ENCODE peak calls at places on chromosomes 12 and 14, in six cellular contexts. R is omental fat pad; N is progenitor cell of endocrine pancreas; B is astrocyte; U is CD4-positive, alpha-beta T cell; M is GM13976. F is an unnamed sample.
A peak's percentile ranks its signal among the peaks of the same experiment; 100 is the strongest.

GRCh38 chr12:1518486-1518762 is 76.0 kb downstream of the FBXL14 start:
- DNase-seq in U (no peak), N (no peak), B (no peak), M (no peak), R (no peak), F (no peak)

GRCh38 chr12:3644103-3644502 is 108.8 kb downstream of the CRACR2A start:
- DNase-seq in U (no peak), R (no peak), N (no peak), M (no peak), B (no peak), F (no peak)

GRCh38 chr14:70530417-70530816 is 4.4 kb downstream of the ADAM20 start:
- DNase-seq in N (no peak), B (no peak), M (no peak), R (no peak), U (no peak), F (no peak)

GRCh38 chr12:48307269-48307668 is 43.5 kb downstream of the ZNF641 start:
- DNase-seq in N (no peak), U (no peak), R (no peak), M (no peak), B (no peak), F (no peak)

GRCh38 chr12:58117667-58118066 is 176.3 kb downstream of the ATP23 start:
- DNase-seq in U (no peak), R (no peak), B (no peak), N (no peak), M (no peak), F (no peak)

GRCh38 chr12:111570090-111570961 is 28.8 kb downstream of the ATXN2 start:
- DNase-seq in B (peak; percentile 90), U (no peak), M (no peak), N (no peak), R (no peak), F (peak; percentile 59)

GRCh38 chr12:114904254-114905003 is 220.5 kb upstream of the TBX3 start:
- DNase-seq in U (no peak), M (no peak), R (no peak), B (peak; percentile 61), N (no peak), F (no peak)

GRCh38 chr12:4307593-4308333 is 13.2 kb upstream of the TIGAR start:
- DNase-seq in U (peak; percentile 13), R (peak; percentile 28), M (peak; percentile 65), N (peak; percentile 72), B (peak; percentile 65), F (peak; percentile 95)

GRCh38 chr12:49413010-49413409 is 45.7 kb downstream of the SPATS2 start:
- DNase-seq in B (no peak), U (no peak), M (no peak), N (no peak), R (no peak), F (no peak)

GRCh38 chr14:102019141-102019540 is 54.8 kb downstream of the DYNC1H1 start:
- DNase-seq in M (no peak), R (no peak), N (no peak), B (no peak), U (no peak), F (no peak)

GRCh38 chr12:47841506-47841905 is 21.8 kb upstream of the HDAC7 start:
- DNase-seq in B (no peak), R (no peak), M (no peak), U (no peak), N (no peak), F (no peak)

GRCh38 chr12:110689002-110689600 is at the start of gene HVCN1:
- DNase-seq in N (peak; percentile 50), R (no peak), B (no peak), M (peak; percentile 86), U (peak; percentile 28), F (no peak)

GRCh38 chr12:116695464-116695725 is 42.5 kb downstream of the SPRING1 start:
- DNase-seq in M (no peak), U (no peak), N (no peak), R (no peak), B (no peak), F (no peak)

GRCh38 chr12:53595212-53595611 is 31.0 kb downstream of the ATF7 start:
- DNase-seq in B (no peak), N (no peak), M (no peak), R (no peak), U (no peak), F (no peak)

GRCh38 chr14:88470542-88471440 is 84.0 kb downstream of the PTPN21 start:
- DNase-seq in U (no peak), N (no peak), B (peak; percentile 42), M (no peak), R (no peak), F (no peak)

GRCh38 chr12:122867701-122868461 is 28.0 kb downstream of the VPS37B start:
- DNase-seq in R (no peak), B (no peak), M (no peak), N (no peak), U (no peak), F (peak; percentile 62)

GRCh38 chr12:3185260-3185870 is 108.2 kb downstream of the TSPAN9 start:
- DNase-seq in N (no peak), B (peak; percentile 37), R (no peak), U (no peak), M (no peak), F (no peak)

GRCh38 chr12:98591209-98591608 is 2.3 kb upstream of the SLC25A3 start:
- DNase-seq in B (no peak), U (no peak), R (no peak), M (no peak), N (no peak), F (peak; percentile 51)

GRCh38 chr12:124611559-124612391 is 44.4 kb upstream of the NCOR2 start:
- DNase-seq in N (no peak), B (no peak), R (no peak), U (no peak), M (no peak), F (no peak)

GRCh38 chr14:28001002-28001401 is 765.6 kb upstream of the FOXG1 start:
- DNase-seq in N (no peak), B (no peak), R (no peak), M (no peak), U (no peak), F (no peak)

GRCh38 chr12:43921666-43922337 is 85.9 kb downstream of the TMEM117 start:
- DNase-seq in R (no peak), B (peak; percentile 31), M (no peak), N (no peak), U (no peak), F (no peak)

GRCh38 chr12:47277972-47278448 is 198.3 kb upstream of the AMIGO2 start:
- DNase-seq in R (no peak), U (no peak), N (no peak), B (peak; percentile 97), M (no peak), F (no peak)

GRCh38 chr12:130031571-130032189 is 127.9 kb upstream of the TMEM132D start:
- DNase-seq in R (peak; percentile 40), N (peak; percentile 60), M (peak; percentile 75), U (peak; percentile 36), B (no peak), F (peak; percentile 81)

GRCh38 chr12:1611775-1612174 is 17.3 kb upstream of the WNT5B start:
- DNase-seq in B (peak; percentile 89), U (no peak), M (no peak), R (no peak), N (no peak), F (no peak)

GRCh38 chr12:12986775-12987332 is 13.2 kb downstream of the HEBP1 start:
- DNase-seq in R (no peak), B (no peak), N (no peak), U (no peak), M (no peak), F (no peak)

GRCh38 chr12:12979731-12980259 is 20.3 kb downstream of the HEBP1 start:
- DNase-seq in U (no peak), R (no peak), B (peak; percentile 96), M (no peak), N (no peak), F (no peak)

GRCh38 chr12:12984119-12984518 is 15.9 kb downstream of the HEBP1 start:
- DNase-seq in U (no peak), M (no peak), B (no peak), R (no peak), N (no peak), F (no peak)

GRCh38 chr12:12985817-12986408 is 14.2 kb downstream of the HEBP1 start:
- DNase-seq in N (no peak), M (no peak), R (no peak), B (no peak), U (peak; percentile 3), F (no peak)

DNA sequence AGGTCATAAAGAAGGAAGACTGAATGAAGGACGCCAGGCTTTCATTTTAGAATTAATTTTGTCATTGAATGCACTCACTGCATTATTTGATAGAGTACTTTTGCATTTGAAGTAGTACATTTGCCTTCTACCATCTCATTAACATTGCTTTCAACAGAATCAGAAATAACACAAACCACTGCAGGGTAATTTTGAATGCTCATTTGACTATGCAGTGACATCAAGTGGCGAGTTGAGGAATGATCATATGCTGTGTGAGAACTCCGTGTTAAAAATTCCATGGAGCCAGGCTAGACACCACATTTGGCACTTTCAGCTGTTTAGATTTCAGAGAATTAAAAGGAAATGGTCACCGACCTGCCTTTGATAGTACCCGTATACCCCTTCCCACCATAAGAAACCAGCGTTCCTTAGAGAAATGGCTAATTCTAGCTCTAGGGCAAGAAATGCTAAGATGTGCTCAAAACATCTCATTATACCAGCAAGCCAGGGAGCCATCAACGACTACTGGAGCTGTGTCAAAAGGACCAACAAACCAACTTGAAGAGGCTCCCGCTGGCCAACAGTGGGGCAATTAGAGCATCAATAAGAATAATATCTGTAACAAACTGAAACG is 16.5 kb downstream of the HEBP1 start:
- DNase-seq in R (no peak), B (peak; percentile 39), N (no peak), M (no peak), U (no peak), F (peak; percentile 70)
- TF ChIP-seq CTCF in R (no peak), B (peak; percentile 74), N (peak; percentile 74), M (peak; percentile 24), U (peak; percentile 59), F (peak; percentile 75)

GRCh38 chr14:44989497-44990440 is 27.8 kb downstream of the TOGARAM1 start:
- DNase-seq in N (no peak), B (no peak), M (no peak), U (no peak), R (no peak), F (no peak)
- TF ChIP-seq CTCF in N (no peak), B (no peak), M (no peak), U (no peak), R (no peak), F (no peak)

DNA sequence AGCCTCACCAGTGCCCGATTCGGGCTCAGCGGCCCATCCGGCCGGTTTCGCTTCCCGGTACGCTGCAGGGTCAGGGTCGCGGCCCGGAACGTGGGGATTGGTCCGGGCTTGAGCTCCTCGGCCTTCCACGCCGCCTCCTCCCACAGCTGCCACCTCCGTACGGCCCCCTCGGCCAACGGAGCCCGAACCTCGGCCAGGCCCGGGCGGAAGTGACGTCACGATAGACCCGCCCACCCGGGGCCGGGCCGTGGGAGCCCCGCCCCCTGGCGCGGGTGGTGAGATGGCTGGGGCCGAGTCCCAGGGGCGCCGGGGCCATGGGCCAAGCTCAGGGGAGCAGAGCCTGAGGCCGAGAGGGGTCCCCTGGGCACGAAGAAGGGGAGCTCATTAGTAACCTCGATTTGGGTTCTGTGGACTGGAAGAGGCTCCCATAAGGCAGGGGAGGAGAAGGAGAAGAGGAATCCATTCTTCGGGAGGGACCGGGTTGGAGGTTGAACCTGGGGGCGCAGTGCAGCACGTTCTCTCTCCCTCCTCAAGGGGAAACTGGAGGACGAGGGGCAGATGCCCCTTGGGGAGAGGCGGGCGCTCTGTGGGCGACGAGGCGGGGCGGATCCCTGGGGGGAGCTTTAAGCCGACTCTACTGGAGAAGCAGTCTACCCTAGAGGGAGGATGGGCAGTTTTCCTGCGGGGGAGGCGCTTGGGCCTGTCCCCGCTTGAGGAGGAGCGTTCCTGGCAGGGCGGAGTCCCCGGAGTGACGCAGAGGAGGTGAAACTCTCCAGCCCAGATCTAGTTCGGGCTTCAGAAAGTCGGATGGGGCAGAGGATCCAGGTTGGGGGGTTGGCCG is at the start of gene MLF2:
- DNase-seq in U (peak; percentile 95), M (peak; percentile 99), N (peak; percentile 100), B (peak; percentile 98), R (peak; percentile 89), F (peak; percentile 100)
- TF ChIP-seq CTCF in U (peak; percentile 79), M (peak; percentile 90), N (peak; percentile 99), B (peak; percentile 91), R (no peak), F (peak; percentile 99)

GRCh38 chr12:67457799-67458680 is 188.9 kb downstream of the CAND1 start:
- DNase-seq in U (no peak), N (no peak), M (peak; percentile 12), R (no peak), B (no peak), F (no peak)
- TF ChIP-seq CTCF in U (peak; percentile 27), N (peak; percentile 22), M (peak; percentile 13), R (no peak), B (no peak), F (no peak)

F was measured in Caco-2.